ENCODE peak calls at places on chromosome 3, in six cellular contexts. E is stimulated activated CD8-positive, alpha-beta memory T cell treated with anti-CD3 and anti-CD28 coated beads, Interleukin-4, amount 100 ng/mL, for 24 hours; Q is left cardiac atrium; T is endothelial cell of umbilical vein; N is fibroblast of the conjunctiva; U is right lobe of liver. K is an unnamed sample.

GRCh38 chr3:90091557-90091956 is 984.1 kb downstream of the EPHA3 start:
- DNase-seq in N (peak; percentile 84), U (no peak), Q (peak; percentile 22), E (no peak), T (no peak), K (no peak)

GRCh38 chr3:123618768-123619484 is 34.1 kb upstream of the HACD2 start:
- DNase-seq in N (peak; percentile 86), T (peak; percentile 48), Q (peak; percentile 68), U (no peak), E (no peak), K (peak; percentile 56)

GRCh38 chr3:123757281-123757940 is 126.7 kb downstream of the MYLK start:
- DNase-seq in Q (peak; percentile 34), N (no peak), U (no peak), E (no peak), T (no peak), K (peak; percentile 74)

GRCh38 chr3:165874663-165875489 is 37.7 kb upstream of the BCHE start:
- DNase-seq in N (no peak), U (no peak), Q (no peak), T (no peak), E (no peak), K (no peak)

GRCh38 chr3:52897130-52898109 is at the start of gene STIMATE:
- DNase-seq in E (peak; percentile 79), U (peak; percentile 93), T (peak; percentile 84), N (peak; percentile 38), Q (peak; percentile 93), K (peak; percentile 90)

GRCh38 chr3:140176526-140176925 is 241.5 kb downstream of the CLSTN2 start:
- DNase-seq in U (no peak), E (no peak), T (no peak), N (no peak), Q (no peak), K (no peak)

GRCh38 chr3:14144423-14145075 is 19.7 kb downstream of the TMEM43 start:
- DNase-seq in U (no peak), N (peak; percentile 100), T (peak; percentile 97), E (no peak), Q (peak; percentile 68), K (no peak)

GRCh38 chr3:188084751-188085595 is 69.0 kb upstream of the LPP start:
- DNase-seq in E (no peak), U (no peak), N (no peak), T (no peak), Q (no peak), K (no peak)

GRCh38 chr3:23806322-23807160 is 786 bp downstream of the UBE2E1 start:
- DNase-seq in E (no peak), T (peak; percentile 35), N (no peak), Q (peak; percentile 38), U (peak; percentile 63), K (peak; percentile 61)

GRCh38 chr3:50160561-50160983 is 5.4 kb downstream of the SEMA3F start:
- DNase-seq in N (no peak), Q (peak; percentile 77), U (no peak), E (no peak), T (peak; percentile 42), K (no peak)

GRCh38 chr3:114449271-114450007 is 155.6 kb downstream of the TIGIT start:
- DNase-seq in N (no peak), E (no peak), T (no peak), U (no peak), Q (no peak), K (no peak)

GRCh38 chr3:104549099-104549714 is 817.5 kb upstream of the ALCAM start:
- DNase-seq in Q (no peak), E (no peak), N (no peak), U (no peak), T (no peak), K (no peak)

GRCh38 chr3:32621466-32621865 is 50.8 kb upstream of the DYNC1LI1 start:
- DNase-seq in Q (no peak), T (no peak), E (no peak), U (no peak), N (no peak), K (no peak)

GRCh38 chr3:113231827-113232253 is 20.5 kb downstream of the BOC start:
- DNase-seq in T (peak; percentile 24), E (no peak), Q (no peak), U (no peak), N (no peak), K (no peak)

GRCh38 chr3:111919370-111920065 is 59.3 kb upstream of the ABHD10 start:
- DNase-seq in Q (no peak), N (no peak), U (no peak), T (no peak), E (no peak), K (no peak)

GRCh38 chr3:46065294-46065705 is 38.0 kb upstream of the XCR1 start:
- DNase-seq in U (no peak), T (no peak), E (peak; percentile 67), N (no peak), Q (peak; percentile 33), K (peak; percentile 65)

GRCh38 chr3:129888739-129889138 is 4.8 kb downstream of the TMCC1 start:
- DNase-seq in Q (no peak), E (no peak), U (no peak), N (peak; percentile 50), T (peak; percentile 48), K (no peak)

GRCh38 chr3:28050895-28051294 is 190.5 kb upstream of the CMC1 start:
- DNase-seq in E (peak; percentile 10), Q (no peak), N (no peak), T (no peak), U (no peak), K (no peak)

GRCh38 chr3:170038434-170039110 is 777 bp downstream of the GPR160 start:
- DNase-seq in E (no peak), N (no peak), Q (no peak), U (no peak), T (no peak), K (peak; percentile 77)

K was measured in mucosa of descending colon.